ENCODE peak calls at places on chromosome 7, in five cellular contexts. M is stomach, I is GM12864, Y is foreskin keratinocyte, W is H1. B is an unnamed sample.

GRCh38 chr7:2016021-2016631 is 216.6 kb downstream of the MAD1L1 start:
- DNase-seq in M (no peak), Y (no peak), W (peak), I (no peak), B (peak)

GRCh38 chr7:149785402-149785801 is 12.0 kb upstream of the ZNF467 start:
- DNase-seq in M (no peak), W (no peak), I (no peak), Y (no peak), B (no peak)

GRCh38 chr7:158024881-158025280 is 562.7 kb downstream of the PTPRN2 start:
- DNase-seq in M (peak), W (no peak), Y (no peak), I (no peak), B (no peak)

GRCh38 chr7:12584940-12585339 is 14.4 kb downstream of the SCIN start:
- DNase-seq in Y (no peak), M (no peak), I (no peak), W (no peak), B (no peak)

GRCh38 chr7:126185959-126186580 is 1066.7 kb downstream of the GRM8 start:
- DNase-seq in W (peak), M (no peak), I (no peak), Y (peak), B (no peak)

GRCh38 chr7:28354601-28355062 is 57.7 kb upstream of the CREB5 start:
- DNase-seq in M (no peak), W (no peak), Y (peak), I (no peak), B (peak)

GRCh38 chr7:100546868-100547800 is 8.1 kb downstream of the AGFG2 start:
- DNase-seq in Y (no peak), I (no peak), M (no peak), W (no peak), B (no peak)

GRCh38 chr7:46786221-46786951 is 795.5 kb downstream of the TNS3 start:
- DNase-seq in W (no peak), I (no peak), M (no peak), Y (peak), B (no peak)

GRCh38 chr7:137539111-137539715 is 195.7 kb upstream of the PTN start:
- DNase-seq in W (no peak), Y (peak), M (no peak), I (no peak), B (no peak)

GRCh38 chr7:27784399-27785053 is 44.6 kb downstream of the TAX1BP1 start:
- DNase-seq in Y (peak), I (no peak), M (no peak), W (no peak), B (peak)

GRCh38 chr7:134547738-134548054 is 1.2 kb upstream of the AKR1B15 start:
- DNase-seq in Y (no peak), W (no peak), I (no peak), M (peak), B (no peak)

GRCh38 chr7:114589436-114589835 is 174.8 kb downstream of the FOXP2 start:
- DNase-seq in Y (no peak), W (no peak), I (no peak), M (no peak), B (no peak)

GRCh38 chr7:100826546-100827329 is 585 bp downstream of the EPHB4 start:
- DNase-seq in M (no peak), Y (peak), W (peak), I (no peak), B (peak)

GRCh38 chr7:105715528-105715927 is 134.2 kb upstream of the EFCAB10 start:
- DNase-seq in W (no peak), M (no peak), Y (no peak), I (no peak), B (peak)

GRCh38 chr7:75957021-75957736 is 37.2 kb downstream of the TMEM120A start:
- DNase-seq in I (no peak), Y (no peak), W (peak), M (peak), B (no peak)

GRCh38 chr7:583410-584121 is 63.9 kb upstream of the PDGFA start:
- DNase-seq in Y (no peak), M (no peak), W (no peak), I (no peak), B (no peak)

GRCh38 chr7:909358-910329 is 33.3 kb downstream of the GET4 start:
- DNase-seq in M (peak), I (no peak), Y (no peak), W (no peak), B (peak)

GRCh38 chr7:137987011-137987334 is 14.9 kb downstream of the CREB3L2 start:
- DNase-seq in Y (no peak), I (no peak), M (no peak), W (no peak), B (no peak)

GRCh38 chr7:44541876-44542610 is 913 bp upstream of the NPC1L1 start:
- DNase-seq in M (no peak), I (no peak), Y (no peak), W (no peak), B (peak)

GRCh38 chr7:42340462-42340861 is 103.5 kb upstream of the GLI3 start:
- DNase-seq in M (no peak), Y (no peak), W (no peak), I (no peak), B (no peak)

GRCh38 chr7:12094365-12094921 is 116.7 kb upstream of the TMEM106B start:
- DNase-seq in I (no peak), Y (peak), W (peak), M (no peak), B (no peak)

GRCh38 chr7:68925241-68925640 is 673.0 kb upstream of the AUTS2 start:
- DNase-seq in I (no peak), M (no peak), W (no peak), Y (no peak), B (no peak)

GRCh38 chr7:32088336-32088975 is 18.2 kb upstream of the PDE1C start:
- DNase-seq in M (no peak), I (no peak), W (no peak), Y (no peak), B (no peak)

GRCh38 chr7:128344431-128344774 is 695 bp upstream of the RBM28 start:
- DNase-seq in M (no peak), W (no peak), Y (no peak), I (no peak), B (no peak)

GRCh38 chr7:128343554-128344430 is at the start of gene RBM28:
- DNase-seq in I (peak), W (peak), M (peak), Y (peak), B (peak)

GRCh38 chr7:128347573-128348147 is 4.0 kb upstream of the RBM28 start:
- DNase-seq in W (peak), M (peak), I (no peak), Y (no peak), B (peak)

DNA sequence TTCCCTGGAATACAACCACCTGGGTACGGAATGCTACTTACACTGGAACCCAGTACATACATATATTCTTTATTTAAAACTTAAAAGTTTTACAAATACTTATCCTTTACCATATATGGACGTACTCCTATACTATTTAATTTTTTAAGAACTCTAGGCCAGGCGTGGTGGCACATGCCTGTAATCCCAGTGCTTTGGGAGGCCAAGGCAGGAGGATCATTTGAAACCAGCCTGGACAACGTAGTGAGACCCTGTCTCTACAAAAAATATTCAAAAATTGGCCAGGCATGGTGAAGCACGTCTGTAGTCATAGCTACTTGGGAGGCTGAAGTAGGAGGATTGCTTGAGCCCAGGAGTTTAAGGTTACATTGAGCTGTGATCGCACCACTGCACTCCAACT is 2.0 kb downstream of the RBM28 start:
- DNase-seq in Y (no peak), I (no peak), W (no peak), M (no peak), B (no peak)
- TF ChIP-seq CTCF in Y (no peak), I (no peak), W (no peak), M (no peak), B (no peak)

DNA sequence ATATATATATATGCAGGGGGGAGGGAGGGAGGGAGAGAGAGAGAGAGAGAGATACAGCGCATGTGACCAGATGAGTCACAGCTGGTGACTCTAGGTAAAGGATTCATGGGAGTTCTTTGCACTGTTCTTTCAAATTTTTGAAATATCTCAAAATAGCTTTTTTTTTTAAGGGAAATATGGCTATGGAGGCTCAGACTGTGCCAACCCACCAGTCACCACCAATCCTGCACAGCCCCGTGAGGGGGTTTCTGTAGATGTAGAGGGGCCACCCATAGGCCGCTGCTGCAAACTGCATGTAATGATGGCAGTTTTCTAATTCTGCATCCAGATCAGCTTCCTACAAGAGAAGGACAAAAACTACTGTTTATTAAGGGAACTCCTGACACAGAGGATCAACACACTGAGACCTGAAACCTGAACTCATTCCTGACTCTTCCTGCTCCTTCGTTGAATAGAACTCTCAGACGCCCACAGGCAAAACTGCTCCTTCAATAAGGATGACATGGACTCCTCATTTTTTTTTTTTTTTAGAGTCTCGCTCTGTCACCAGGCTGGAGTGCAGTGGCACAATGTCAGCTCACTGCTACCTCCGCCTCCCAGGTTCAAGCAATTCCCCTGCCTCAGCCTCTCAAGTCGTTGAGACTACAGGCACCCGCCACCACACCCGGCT is 17.3 kb downstream of the DAGLB start:
- DNase-seq in W (no peak), Y (peak), M (no peak), I (no peak), B (peak)
- TF ChIP-seq CTCF in W (no peak), Y (peak), M (no peak), I (peak), B (peak)

GRCh38 chr7:10706875-10707493 is 266.7 kb upstream of the PHF14 start:
- DNase-seq in Y (no peak), W (no peak), I (peak), M (no peak), B (no peak)
- TF ChIP-seq CTCF in Y (no peak), W (no peak), I (no peak), M (no peak), B (no peak)

DNA sequence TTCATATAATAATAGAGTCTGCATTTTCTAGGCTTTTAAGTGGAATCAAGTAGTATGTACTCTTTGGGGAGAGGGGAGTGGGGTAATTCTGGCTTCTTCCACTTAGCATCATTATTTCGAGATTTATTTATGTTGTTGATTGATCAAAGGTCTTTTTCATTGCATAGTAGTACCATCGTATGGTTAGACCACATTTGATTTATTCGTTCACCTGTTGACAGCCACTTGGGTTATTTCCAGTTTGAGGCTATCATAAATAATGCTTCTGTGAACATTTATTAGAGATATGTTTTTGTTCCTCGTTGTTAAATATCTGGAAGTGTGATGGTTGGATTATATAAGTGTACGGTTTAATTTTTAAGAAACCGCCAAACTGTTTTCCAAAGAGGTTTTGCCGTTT is 52.8 kb downstream of the AHCYL2 start:
- DNase-seq in I (no peak), M (no peak), W (no peak), Y (no peak), B (no peak)
- TF ChIP-seq CTCF in I (no peak), M (no peak), W (no peak), Y (no peak), B (no peak)

GRCh38 chr7:104156842-104157277 is 51.0 kb downstream of the ORC5 start:
- DNase-seq in I (peak), W (no peak), Y (peak), M (no peak), B (no peak)
- TF ChIP-seq CTCF in I (peak), W (no peak), Y (peak), M (no peak), B (peak)

B was measured in osteoblast.